ENCODE peak calls at places on chromosomes 11 and 22, in five cellular contexts. I is GM12892; K is SK-MEL-5; M is nephron progenitor cell; T is activated CD8-positive, alpha-beta T cell treated with anti-CD3 and anti-CD28 coated beads, Interleukin-2, amount 10 ng/mL, durations not matched to agents 7 days and 5 days. J is an unnamed sample.

GRCh38 chr22:17957683-17958082 is 66.7 kb downstream of the MICAL3 start:
- DNase-seq in I (no peak), M (no peak), K (no peak), T (no peak), J (no peak)

GRCh38 chr11:11486002-11486401 is 133.0 kb upstream of the CSNK2A3 start:
- DNase-seq in T (no peak), M (no peak), K (no peak), I (no peak), J (no peak)

GRCh38 chr11:122981388-122982264 is at the start of gene BSX:
- DNase-seq in K (peak; percentile 50), I (peak; percentile 33), M (peak; percentile 95), T (peak; percentile 72), J (peak; percentile 70)

GRCh38 chr11:27514558-27514957 is 8.0 kb upstream of the LIN7C start:
- DNase-seq in I (no peak), T (no peak), M (no peak), K (peak; percentile 48), J (no peak)

GRCh38 chr11:8267831-8268529 is 4.3 kb upstream of the LMO1 start:
- DNase-seq in T (peak; percentile 34), K (no peak), M (peak; percentile 49), I (peak; percentile 41), J (no peak)

GRCh38 chr11:73980001-73980960 is 2.4 kb downstream of the UCP2 start:
- DNase-seq in M (no peak), I (peak; percentile 82), K (no peak), T (peak; percentile 92), J (peak; percentile 88)

GRCh38 chr11:125952973-125953372 is 7.1 kb downstream of the VSIG10L2 start:
- DNase-seq in T (no peak), M (no peak), I (no peak), K (no peak), J (no peak)

GRCh38 chr22:48882636-48883200 is 945.0 kb downstream of the BRD1 start:
- DNase-seq in M (no peak), T (no peak), K (no peak), I (no peak), J (no peak)

GRCh38 chr22:38327805-38328204 is 10.6 kb upstream of the CSNK1E start:
- DNase-seq in K (no peak), M (no peak), I (no peak), T (no peak), J (no peak)

GRCh38 chr11:81874627-81875026 is 859.0 kb downstream of the FAM181B start:
- DNase-seq in M (no peak), K (no peak), I (no peak), T (peak; percentile 74), J (no peak)

GRCh38 chr11:129324533-129325175 is 51.0 kb upstream of the BARX2 start:
- DNase-seq in I (no peak), K (no peak), M (no peak), T (no peak), J (no peak)

J was measured in GM13977.